ENCODE peak calls at places on chromosome 19, in six cellular contexts. W is NCI-H524 treated with DMSO at 0.1 percent for 48 hours; F is DMS 273 treated with DMSO at 0.1 percent for 48 hours; C is neuronal stem cell; H is CD4-positive, CD25-positive, alpha-beta regulatory T cell; R is Peyer's patch. K is an unnamed sample.

GRCh38 chr19:43774103-43774939 is 6.5 kb downstream of the KCNN4 start:
- DNase-seq in H (no peak), C (peak; percentile 57), F (no peak), W (no peak), R (no peak), K (no peak)

GRCh38 chr19:56732974-56733373 is 61.4 kb upstream of the ZNF835 start:
- DNase-seq in H (no peak), W (no peak), C (peak; percentile 27), F (no peak), R (no peak), K (no peak)

GRCh38 chr19:12789904-12790619 is 1.2 kb upstream of the JUNB start:
- DNase-seq in F (peak; percentile 92), H (peak; percentile 97), C (peak; percentile 95), W (peak; percentile 67), R (peak; percentile 98), K (peak; percentile 92)

GRCh38 chr19:53511933-53512374 is 26.0 kb upstream of the ZNF331 start:
- DNase-seq in F (no peak), W (no peak), R (peak; percentile 79), C (peak; percentile 59), H (peak; percentile 39), K (peak; percentile 16)

GRCh38 chr19:1421218-1421957 is 14.0 kb downstream of the DAZAP1 start:
- DNase-seq in F (no peak), H (no peak), C (no peak), R (no peak), W (no peak), K (no peak)

GRCh38 chr19:49387936-49388372 is at the start of gene KASH5:
- DNase-seq in C (no peak), F (no peak), H (peak; percentile 47), R (peak; percentile 89), W (no peak), K (no peak)

GRCh38 chr19:662207-662961 is 630 bp downstream of the RNF126 start:
- DNase-seq in C (no peak), H (peak; percentile 82), F (no peak), W (no peak), R (peak; percentile 89), K (no peak)

GRCh38 chr19:35793381-35794165 is 18.2 kb downstream of the ARHGAP33 start:
- DNase-seq in W (no peak), R (peak; percentile 66), C (no peak), H (no peak), F (no peak), K (no peak)

GRCh38 chr19:5891938-5892771 is 11.4 kb downstream of the NDUFA11 start:
- DNase-seq in H (peak; percentile 21), R (peak; percentile 69), W (no peak), F (no peak), C (peak; percentile 48), K (no peak)

GRCh38 chr19:15248106-15248505 is 15.9 kb upstream of the EPHX3 start:
- DNase-seq in R (no peak), F (no peak), W (no peak), C (no peak), H (no peak), K (no peak)

GRCh38 chr19:34364830-34365462 is at the start of gene GPI:
- DNase-seq in F (no peak), R (peak; percentile 85), W (peak; percentile 46), H (peak; percentile 79), C (no peak), K (no peak)

GRCh38 chr19:11373166-11373884 is 1.1 kb upstream of the SWSAP1 start:
- DNase-seq in R (no peak), H (no peak), W (peak; percentile 30), C (peak; percentile 76), F (no peak), K (no peak)

GRCh38 chr19:46133101-46133627 is 8.7 kb upstream of the IGFL3 start:
- DNase-seq in R (no peak), H (peak; percentile 4), F (peak; percentile 9), W (no peak), C (peak; percentile 83), K (peak; percentile 96)

GRCh38 chr19:52231154-52231565 is 38.2 kb upstream of the ZNF766 start:
- DNase-seq in C (no peak), H (no peak), W (no peak), R (no peak), F (no peak), K (no peak)

GRCh38 chr19:1245884-1246816 is 2.2 kb upstream of the MIDN start:
- DNase-seq in H (no peak), W (no peak), R (peak; percentile 93), C (no peak), F (no peak), K (no peak)

GRCh38 chr19:18098891-18099622 is 1.5 kb downstream of the MAST3 start:
- DNase-seq in R (peak; percentile 90), W (no peak), H (peak; percentile 49), C (no peak), F (no peak), K (no peak)

GRCh38 chr19:45643024-45643926 is 4.1 kb upstream of the EML2 start:
- DNase-seq in H (peak; percentile 89), C (peak; percentile 82), W (peak; percentile 65), R (peak; percentile 95), F (peak; percentile 62), K (peak; percentile 49)

GRCh38 chr19:3175761-3176714 is 2.5 kb upstream of the S1PR4 start:
- DNase-seq in H (peak; percentile 61), R (peak; percentile 79), W (no peak), F (no peak), C (no peak), K (no peak)

GRCh38 chr19:47357788-47358680 is 8.9 kb downstream of the DHX34 start:
- DNase-seq in C (no peak), R (no peak), F (no peak), H (peak; percentile 37), W (no peak), K (no peak)

K was measured in AG04450.